ENCODE peak calls at places on chromosomes 11 and 22, in nine cellular contexts. L, B, X, Y, U, D, V, F and W are unnamed samples.

GRCh38 chr11:84969103-84969502 is 658.0 kb downstream of the DLG2 start:
- DNase-seq in L (no peak), B (no peak), X (no peak), Y (no peak), U (no peak), D (no peak), V (no peak), F (no peak), W (no peak)

GRCh38 chr11:116485425-116485824 is 287.4 kb downstream of the BUD13 start:
- DNase-seq in L (no peak), B (no peak), X (no peak), Y (no peak), U (no peak), D (no peak), V (no peak), F (no peak), W (no peak)

GRCh38 chr11:33214187-33214586 is 43.0 kb upstream of the HIPK3 start:
- DNase-seq in L (no peak), B (no peak), X (no peak), Y (no peak), U (no peak), D (no peak), V (no peak), F (no peak), W (no peak)

GRCh38 chr22:20569059-20570058 is 61.9 kb downstream of the MED15 start:
- DNase-seq in L (peak), B (peak), X (peak), Y (peak), U (no peak), D (peak), V (peak), F (peak), W (no peak)

GRCh38 chr11:103086461-103086860 is 5.5 kb downstream of the DCUN1D5 start:
- DNase-seq in L (no peak), B (peak), X (no peak), Y (no peak), U (no peak), D (no peak), V (no peak), F (no peak), W (peak)

GRCh38 chr11:128940603-128941002 is 2.1 kb downstream of the TP53AIP1 start:
- DNase-seq in L (no peak), B (no peak), X (no peak), Y (no peak), U (no peak), D (no peak), V (no peak), F (no peak), W (no peak)

GRCh38 chr11:73186294-73186850 is 31.7 kb upstream of the P2RY2 start:
- DNase-seq in L (no peak), B (no peak), X (peak), Y (no peak), U (no peak), D (no peak), V (no peak), F (no peak), W (no peak)

GRCh38 chr11:57085604-57086003 is 96.1 kb upstream of the LRRC55 start:
- DNase-seq in L (no peak), B (no peak), X (no peak), Y (no peak), U (no peak), D (no peak), V (no peak), F (no peak), W (no peak)

GRCh38 chr11:95925011-95925410 is 1.1 kb upstream of the MTMR2 start:
- DNase-seq in L (no peak), B (peak), X (no peak), Y (no peak), U (no peak), D (peak), V (no peak), F (no peak), W (peak)

GRCh38 chr11:134987223-134987768 is 575.3 kb upstream of the B3GAT1 start:
- DNase-seq in L (no peak), B (no peak), X (no peak), Y (no peak), U (no peak), D (no peak), V (no peak), F (no peak), W (no peak)

GRCh38 chr11:131038597-131038996 is 122.3 kb upstream of the SNX19 start:
- DNase-seq in L (no peak), B (no peak), X (no peak), Y (no peak), U (no peak), D (no peak), V (no peak), F (no peak), W (peak)

GRCh38 chr22:39308614-39309363 is 10.6 kb downstream of the RPL3 start:
- DNase-seq in L (peak), B (peak), X (peak), Y (peak), U (no peak), D (peak), V (peak), F (peak), W (peak)

GRCh38 chr11:122882809-122883681 is 486 bp downstream of the JHY start:
- DNase-seq in L (peak), B (peak), X (peak), Y (peak), U (peak), D (peak), V (peak), F (peak), W (peak)
- TF ChIP-seq POLR2A in L (no peak), B (no peak), X (no peak), Y (no peak), U (peak), D (no peak), V (no peak), F (peak), W (no peak)

DNA sequence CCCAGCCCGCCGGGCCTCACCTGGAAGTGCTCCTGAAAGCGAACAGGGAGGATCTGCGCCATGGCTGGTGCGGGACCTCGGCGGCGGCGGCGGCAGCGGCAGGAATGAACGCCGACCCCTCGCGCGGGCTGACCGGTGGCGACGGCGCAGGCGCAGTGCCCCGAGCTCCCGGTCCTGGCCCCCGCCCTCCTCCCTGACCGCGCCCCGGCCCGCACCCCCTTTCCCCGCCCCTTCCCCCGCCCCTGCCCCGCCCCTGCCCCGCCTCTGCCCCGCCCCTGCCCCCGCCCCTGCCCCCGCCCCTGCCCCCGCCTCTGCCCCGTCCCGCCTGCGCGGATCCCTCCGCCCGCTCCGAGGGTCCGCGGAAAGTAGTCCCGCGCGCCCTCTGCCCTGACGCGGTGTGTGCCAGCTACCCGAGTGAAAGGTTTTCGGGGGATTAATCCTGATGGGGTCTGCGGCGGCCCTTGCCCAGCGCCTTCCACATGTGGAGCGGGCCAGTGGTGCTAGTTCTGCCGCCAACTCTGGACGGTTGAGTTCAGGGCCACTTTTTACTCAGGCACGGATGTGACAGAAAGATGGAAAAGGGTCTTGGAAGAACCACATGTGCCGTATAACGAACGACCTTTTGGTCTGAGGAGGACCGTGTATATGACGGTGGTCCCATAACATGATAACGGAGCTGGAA is at the start of gene CLTCL1:
- DNase-seq in L (peak), B (peak), X (peak), Y (peak), U (peak), D (peak), V (peak), F (peak), W (peak)
- TF ChIP-seq POLR2A in L (peak), B (no peak), X (no peak), Y (no peak), U (peak), D (peak), V (no peak), F (peak), W (no peak)

GRCh38 chr22:24985824-24986214 is 33.3 kb downstream of the KIAA1671 start:
- DNase-seq in L (peak), B (peak), X (no peak), Y (no peak), U (no peak), D (no peak), V (no peak), F (no peak), W (no peak)
- TF ChIP-seq POLR2A in L (peak), B (no peak), X (no peak), Y (no peak), U (no peak), D (no peak), V (no peak), F (no peak), W (no peak)

GRCh38 chr22:44108076-44108475 is 72.6 kb upstream of the PARVG start:
- DNase-seq in L (no peak), B (no peak), X (no peak), Y (no peak), U (no peak), D (no peak), V (no peak), F (no peak), W (no peak)
- TF ChIP-seq POLR2A in L (no peak), B (no peak), X (no peak), Y (no peak), U (no peak), D (no peak), V (no peak), F (no peak), W (no peak)

GRCh38 chr11:118224512-118225180 is at the start of gene JAML:
- DNase-seq in L (no peak), B (no peak), X (no peak), Y (no peak), U (no peak), D (no peak), V (no peak), F (no peak), W (no peak)
- TF ChIP-seq POLR2A in L (no peak), B (no peak), X (no peak), Y (no peak), U (no peak), D (no peak), V (no peak), F (peak), W (no peak)

DNA sequence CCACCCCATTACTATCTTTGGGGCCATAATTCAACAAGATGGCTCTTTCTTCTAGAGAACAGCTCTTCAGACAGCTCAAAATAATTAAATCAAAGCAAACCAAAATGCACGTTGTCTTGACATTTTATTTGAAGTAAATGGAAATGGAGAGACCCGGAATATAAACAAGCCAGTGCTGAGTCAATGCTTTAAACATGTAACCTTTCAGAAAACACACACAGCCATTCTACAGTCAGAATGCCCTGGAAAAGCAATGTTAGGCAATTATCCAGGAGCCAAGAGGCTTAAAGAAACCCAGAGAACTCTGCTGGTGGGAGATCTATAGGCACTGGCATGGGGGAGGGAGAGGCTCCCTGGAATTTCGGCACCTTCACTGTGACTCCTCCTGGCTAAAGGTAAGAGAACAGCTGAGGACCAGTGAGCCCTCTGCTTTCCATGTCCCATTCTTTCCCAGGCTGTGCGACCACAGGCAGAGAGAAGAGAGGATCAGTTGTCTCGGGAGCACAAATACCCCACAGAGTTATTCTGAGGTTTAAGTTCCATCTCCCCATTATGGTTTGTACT is 254.0 kb upstream of the CCDC90B start:
- DNase-seq in L (no peak), B (peak), X (no peak), Y (no peak), U (no peak), D (no peak), V (no peak), F (no peak), W (no peak)
- TF ChIP-seq POLR2A in L (no peak), B (no peak), X (no peak), Y (no peak), U (no peak), D (no peak), V (no peak), F (no peak), W (no peak)

DNA sequence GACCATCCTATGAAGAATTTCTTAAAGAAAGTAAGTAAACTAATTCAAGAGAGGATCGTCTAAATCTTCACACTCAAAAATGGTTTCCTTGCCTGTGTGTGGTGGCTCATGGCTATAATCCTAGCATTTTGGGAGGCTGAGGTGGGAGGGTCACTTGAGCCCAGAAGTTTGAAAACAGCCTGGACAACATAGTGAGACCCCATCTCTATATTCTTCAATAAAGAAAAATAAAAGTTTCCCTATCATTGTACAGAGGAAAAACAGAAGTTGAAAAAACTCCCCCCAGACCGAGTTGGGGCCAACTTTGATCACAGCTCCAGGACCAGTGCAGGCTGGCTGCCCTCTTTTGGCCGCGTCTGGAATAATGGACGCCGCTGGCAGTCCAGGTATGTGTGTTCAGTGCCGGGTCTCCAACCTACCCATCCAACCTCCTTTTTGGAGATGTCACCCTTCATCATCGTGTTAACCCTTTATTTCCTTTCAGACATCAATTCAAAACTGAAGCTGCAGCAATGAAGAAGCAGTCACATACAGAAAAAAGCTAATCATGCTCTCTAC is 3.0 kb downstream of the RPS25 start:
- DNase-seq in L (no peak), B (no peak), X (peak), Y (no peak), U (no peak), D (no peak), V (no peak), F (no peak), W (no peak)
- TF ChIP-seq POLR2A in L (no peak), B (no peak), X (no peak), Y (no peak), U (peak), D (no peak), V (no peak), F (no peak), W (no peak)

GRCh38 chr11:67284811-67285540 is 4.1 kb upstream of the ANKRD13D start:
- DNase-seq in L (no peak), B (no peak), X (peak), Y (no peak), U (no peak), D (no peak), V (no peak), F (peak), W (no peak)

GRCh38 chr11:67285541-67286498 is 3.3 kb upstream of the ANKRD13D start:
- DNase-seq in L (no peak), B (no peak), X (peak), Y (no peak), U (no peak), D (no peak), V (no peak), F (peak), W (no peak)

GRCh38 chr11:67288198-67288451 is 978 bp upstream of the ANKRD13D start:
- DNase-seq in L (no peak), B (no peak), X (no peak), Y (no peak), U (no peak), D (no peak), V (no peak), F (no peak), W (no peak)

GRCh38 chr11:67287355-67288197 is 1.5 kb upstream of the ANKRD13D start:
- DNase-seq in L (no peak), B (no peak), X (peak), Y (no peak), U (no peak), D (no peak), V (no peak), F (no peak), W (no peak)

DNA sequence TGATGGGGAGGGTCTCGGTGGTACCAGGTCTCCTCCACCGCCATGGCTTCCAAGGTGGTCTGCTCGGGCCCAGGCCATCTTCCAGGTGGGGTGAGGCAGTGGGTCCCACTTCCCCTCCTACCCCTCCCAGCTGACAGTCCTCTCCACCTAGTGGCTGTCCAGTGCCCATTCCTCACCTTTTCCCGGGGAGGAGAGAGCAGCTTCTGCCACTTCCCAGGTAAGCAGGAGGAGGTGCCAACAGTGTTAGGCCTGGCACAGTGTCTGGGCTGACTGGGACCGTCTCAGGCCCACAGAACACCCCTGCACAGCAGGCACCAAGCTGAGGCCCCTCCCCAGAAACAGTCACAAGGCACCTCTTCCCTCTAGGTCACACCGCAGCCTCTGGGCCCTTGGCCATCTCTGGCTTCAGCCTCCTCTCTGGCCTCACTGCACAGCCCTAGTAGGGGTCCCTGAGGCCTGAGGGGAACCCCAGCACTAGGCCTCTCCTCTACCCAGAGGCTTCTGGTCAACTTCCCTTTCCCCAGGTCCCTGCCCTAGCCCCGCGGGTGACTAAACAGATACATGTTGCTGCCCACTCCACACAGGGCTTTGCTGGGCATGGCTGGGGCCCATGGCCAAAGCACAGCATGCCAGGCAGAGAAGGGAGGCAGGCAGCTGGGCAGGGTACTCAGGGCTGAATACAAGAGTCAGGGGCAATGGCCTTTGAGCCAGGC is 2.3 kb upstream of the ANKRD13D start:
- DNase-seq in L (no peak), B (no peak), X (peak), Y (no peak), U (no peak), D (no peak), V (no peak), F (peak), W (no peak)
- TF ChIP-seq POLR2A in L (no peak), B (no peak), X (no peak), Y (no peak), U (no peak), D (no peak), V (no peak), F (no peak), W (no peak)

GRCh38 chr11:78415338-78415737 is 2.3 kb downstream of the GAB2 start:
- DNase-seq in L (no peak), B (no peak), X (no peak), Y (no peak), U (no peak), D (no peak), V (no peak), F (no peak), W (no peak)

GRCh38 chr11:78414321-78415051 is 3.1 kb downstream of the GAB2 start:
- DNase-seq in L (no peak), B (peak), X (no peak), Y (no peak), U (no peak), D (no peak), V (no peak), F (no peak), W (peak)

GRCh38 chr11:78417888-78418583 is 416 bp upstream of the GAB2 start:
- DNase-seq in L (peak), B (peak), X (peak), Y (peak), U (peak), D (peak), V (peak), F (peak), W (peak)

GRCh38 chr11:78417175-78417887 is at the start of gene GAB2:
- DNase-seq in L (no peak), B (no peak), X (no peak), Y (no peak), U (peak), D (no peak), V (no peak), F (peak), W (no peak)

DNA sequence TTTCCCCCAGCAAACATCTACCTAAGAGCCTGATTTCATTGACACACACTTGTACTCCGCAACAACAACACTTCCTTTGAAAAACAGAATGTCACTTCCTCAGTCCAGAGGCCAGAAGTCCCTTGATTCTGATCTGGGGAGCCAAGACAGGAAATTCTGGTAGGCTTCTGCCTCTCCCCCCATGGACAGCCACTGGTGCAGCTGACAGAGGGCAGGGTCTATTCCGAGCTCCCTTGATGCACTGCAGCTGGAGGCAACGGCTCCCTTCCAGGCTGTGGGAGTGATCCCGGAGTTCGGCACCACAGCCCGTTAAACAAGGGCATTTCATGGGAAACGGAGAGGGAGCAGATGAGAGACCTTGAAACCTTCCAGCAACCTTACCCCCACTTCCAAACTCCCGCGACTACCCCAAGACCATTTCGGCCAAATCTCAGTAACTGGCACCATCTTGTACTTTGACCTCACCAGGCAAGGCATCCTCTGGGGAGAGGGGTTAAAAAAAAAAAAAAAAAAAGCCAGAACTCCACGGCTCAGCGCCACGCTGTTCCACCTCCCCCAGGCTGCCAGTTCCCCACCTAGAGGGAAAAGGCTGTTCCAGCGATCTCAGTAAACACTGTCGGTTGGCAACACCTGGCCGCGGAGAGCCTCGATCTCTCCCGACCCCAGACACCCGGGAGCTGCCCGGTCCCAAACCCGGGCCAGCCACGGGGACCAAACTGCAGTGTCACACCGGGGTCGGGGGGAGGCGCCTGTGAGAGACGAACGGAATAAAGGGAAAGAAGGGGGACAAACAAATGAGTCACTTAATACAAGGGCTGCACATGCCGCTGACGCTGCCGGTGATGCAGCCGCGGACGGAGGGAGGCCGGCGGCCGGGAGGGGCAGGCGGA is 1.1 kb downstream of the GAB2 start:
- DNase-seq in L (peak), B (peak), X (peak), Y (peak), U (peak), D (peak), V (peak), F (peak), W (peak)
- TF ChIP-seq POLR2A in L (peak), B (peak), X (peak), Y (peak), U (no peak), D (no peak), V (peak), F (peak), W (peak)